ENCODE peak calls at places on chromosomes 1 and 21, in six cellular contexts. D is brain microvascular endothelial cell, O is PC-3, G is AG10803, E is Panc1, W is psoas muscle. U is an unnamed sample.

GRCh38 chr1:199405634-199406196 is 621.8 kb upstream of the NR5A2 start:
- DNase-seq in G (no peak), E (no peak), W (no peak), O (no peak), D (no peak), U (no peak)

GRCh38 chr1:203301331-203301668 is 4.0 kb upstream of the BTG2 start:
- DNase-seq in W (no peak), E (no peak), D (no peak), G (no peak), O (no peak), U (no peak)

GRCh38 chr1:27931184-27931583 is 3.6 kb upstream of the SMPDL3B start:
- DNase-seq in O (no peak), G (no peak), D (no peak), E (no peak), W (no peak), U (no peak)

GRCh38 chr1:112544011-112544688 is 35.4 kb downstream of the WNT2B start:
- DNase-seq in O (peak; percentile 91), D (peak; percentile 91), G (peak; percentile 92), E (peak; percentile 77), W (no peak), U (peak; percentile 93)

GRCh38 chr1:5455651-5456050 is 536.6 kb downstream of the NPHP4 start:
- DNase-seq in G (no peak), O (no peak), D (no peak), E (no peak), W (no peak), U (no peak)

GRCh38 chr1:70887936-70888335 is 159.7 kb downstream of the PTGER3 start:
- DNase-seq in E (no peak), G (peak; percentile 46), W (no peak), D (no peak), O (no peak), U (no peak)

GRCh38 chr1:81894867-81895266 is 94.1 kb downstream of the ADGRL2 start:
- DNase-seq in G (no peak), E (no peak), D (peak; percentile 5), O (no peak), W (no peak), U (no peak)

GRCh38 chr1:175434268-175434860 is 241.8 kb upstream of the KIAA0040 start:
- DNase-seq in G (no peak), E (no peak), D (no peak), W (no peak), O (no peak), U (no peak)

GRCh38 chr1:246197076-246197475 is 310.0 kb downstream of the SMYD3 start:
- DNase-seq in O (no peak), D (no peak), E (no peak), W (no peak), G (no peak), U (no peak)

GRCh38 chr1:33258788-33259274 is 2.5 kb downstream of the ZNF362 start:
- DNase-seq in W (no peak), G (no peak), D (no peak), E (no peak), O (no peak), U (no peak)
- H3K4me3 ChIP-seq in W (no peak overlapping the region), G (no peak overlapping the region), D (no peak overlapping the region), E (no peak overlapping the region), O (no peak overlapping the region), U (no peak overlapping the region)

GRCh38 chr1:166875734-166876539 is at the start of gene TADA1:
- DNase-seq in O (peak; percentile 99), D (peak; percentile 98), G (peak; percentile 98), E (peak; percentile 91), W (peak; percentile 99), U (peak; percentile 98)
- TF ChIP-seq CTCF in O (no peak), D (no peak), G (no peak), E (no peak), W (peak; percentile 28), U (peak; percentile 2)

GRCh38 chr1:153848805-153849204 is 73.6 kb downstream of the SLC27A3 start:
- DNase-seq in O (no peak), D (no peak), G (no peak), W (no peak), E (no peak), U (no peak)
- H3K4me3 ChIP-seq in O (no peak overlapping the region), D (no peak overlapping the region), G (no peak overlapping the region), W (no peak overlapping the region), E (no peak overlapping the region), U (no peak overlapping the region)

GRCh38 chr1:83990734-83991133 is 8.2 kb downstream of the TTLL7 start:
- DNase-seq in E (no peak), W (no peak), D (no peak), G (no peak), O (peak; percentile 34), U (no peak)
- TF ChIP-seq CTCF in E (peak; percentile 41), W (no peak), D (no peak), G (no peak), O (peak; percentile 54), U (no peak)

GRCh38 chr1:231423648-231424047 is 1.6 kb upstream of the EGLN1 start:
- DNase-seq in W (no peak), G (no peak), D (no peak), O (peak; percentile 80), E (peak; percentile 48), U (no peak)
- H3K4me3 ChIP-seq in W (peak overlapping the region; percentile 91), G (no peak overlapping the region), D (no peak overlapping the region), O (peak overlapping the region; percentile 71), E (no peak overlapping the region), U (no peak overlapping the region)

DNA sequence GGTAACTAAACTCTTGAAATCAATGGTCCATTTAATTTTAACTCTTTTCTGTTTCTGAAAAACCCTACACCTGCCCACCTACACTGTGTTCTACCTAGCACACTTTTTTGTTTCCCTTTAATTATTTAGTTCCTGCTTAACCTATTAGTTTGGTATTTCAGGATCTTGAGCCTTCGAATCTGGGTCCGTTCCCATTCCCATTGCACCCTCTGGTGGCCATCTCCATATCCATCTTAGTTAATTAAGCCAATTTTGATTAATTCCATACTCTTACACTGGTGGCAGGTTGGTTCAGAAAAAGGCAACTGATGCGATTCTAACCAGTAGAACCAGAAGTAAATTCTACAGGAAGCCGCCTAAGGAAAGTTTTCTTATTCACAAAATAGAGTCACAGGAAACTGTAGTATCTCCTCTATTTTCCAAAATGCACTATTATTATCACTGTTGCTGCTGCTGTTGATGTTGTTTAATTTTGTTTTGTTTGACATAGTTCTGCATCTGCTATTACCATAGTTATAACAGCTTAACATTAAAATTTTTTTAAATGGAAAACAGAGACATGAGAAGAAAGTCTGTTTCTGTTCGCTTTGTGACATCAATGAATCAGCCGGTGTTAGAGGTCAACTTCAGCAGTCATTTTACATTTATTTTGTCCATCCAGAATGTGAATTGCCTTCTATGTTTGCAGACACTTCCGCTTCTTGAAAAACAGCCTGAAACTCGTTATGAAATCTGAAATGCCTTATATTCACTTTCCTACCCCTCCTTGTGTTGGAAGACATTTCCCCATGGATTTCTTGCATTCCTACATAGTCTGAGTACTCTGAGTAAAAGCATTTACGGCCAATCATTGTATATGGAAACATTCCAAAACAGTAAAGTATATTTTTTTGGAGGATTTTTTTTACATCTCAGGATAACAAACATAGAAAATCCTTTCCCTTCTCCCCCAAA is 115.5 kb upstream of the NCAM2 start:
- DNase-seq in W (no peak), E (peak; percentile 8), O (peak; percentile 64), D (peak; percentile 7), G (no peak), U (peak; percentile 54)
- TF ChIP-seq CTCF in W (peak; percentile 21), E (peak; percentile 56), O (peak; percentile 82), D (peak; percentile 75), G (no peak), U (peak; percentile 62)

GRCh38 chr1:44417351-44418021 is 12.4 kb downstream of the RNF220 start:
- DNase-seq in D (peak; percentile 21), G (peak; percentile 3), W (no peak), O (no peak), E (no peak), U (peak; percentile 30)
- H3K4me3 ChIP-seq in D (peak overlapping the region; percentile 5), G (no peak overlapping the region), W (peak overlapping the region; percentile 56), O (no peak overlapping the region), E (no peak overlapping the region), U (no peak overlapping the region)

U was measured in astrocyte of the spinal cord.